ENCODE peak calls at places on chromosomes 7 and 10, in six cellular contexts. One of them, this sample, is unnamed.

GRCh38 chr10:111835562-111835961 is 348.0 kb downstream of the GPAM start:
- DNase-seq in stomach: no peak
- DNase-seq in testis: peak; percentile 14
- DNase-seq in right lobe of liver: no peak
- DNase-seq in IMR-90: no peak
- DNase-seq in heart left ventricle: no peak
- DNase-seq in this sample: no peak

GRCh38 chr10:7333995-7334964 is 76.6 kb downstream of the SFMBT2 start:
- DNase-seq in stomach: no peak
- DNase-seq in testis: no peak
- DNase-seq in right lobe of liver: peak; percentile 58
- DNase-seq in IMR-90: peak; percentile 45
- DNase-seq in heart left ventricle: peak; percentile 44
- DNase-seq in this sample: no peak

GRCh38 chr7:108460964-108461363 is 4.7 kb upstream of the NRCAM start:
- DNase-seq in stomach: no peak
- DNase-seq in testis: no peak
- DNase-seq in right lobe of liver: no peak
- DNase-seq in IMR-90: no peak
- DNase-seq in heart left ventricle: no peak
- DNase-seq in this sample: no peak

GRCh38 chr7:77738382-77738781 is 42.1 kb downstream of the RSBN1L start:
- DNase-seq in stomach: no peak
- DNase-seq in testis: no peak
- DNase-seq in right lobe of liver: no peak
- DNase-seq in IMR-90: no peak
- DNase-seq in heart left ventricle: no peak
- DNase-seq in this sample: no peak

GRCh38 chr10:3401491-3401938 is 228.9 kb upstream of the PITRM1 start:
- DNase-seq in stomach: no peak
- DNase-seq in testis: no peak
- DNase-seq in right lobe of liver: no peak
- DNase-seq in IMR-90: peak; percentile 75
- DNase-seq in heart left ventricle: no peak
- DNase-seq in this sample: no peak

GRCh38 chr10:51308096-51308495 is 233.8 kb downstream of the PRKG1 start:
- DNase-seq in stomach: no peak
- DNase-seq in testis: no peak
- DNase-seq in right lobe of liver: no peak
- DNase-seq in IMR-90: no peak
- DNase-seq in heart left ventricle: no peak
- DNase-seq in this sample: no peak

GRCh38 chr10:14184841-14185500 is 145.8 kb downstream of the FRMD4A start:
- DNase-seq in stomach: no peak
- DNase-seq in testis: no peak
- DNase-seq in right lobe of liver: no peak
- DNase-seq in IMR-90: peak; percentile 32
- DNase-seq in heart left ventricle: no peak
- DNase-seq in this sample: no peak

GRCh38 chr7:34928052-34928451 is 109.2 kb downstream of the DPY19L1 start:
- DNase-seq in stomach: peak; percentile 39
- DNase-seq in testis: peak; percentile 92
- DNase-seq in right lobe of liver: no peak
- DNase-seq in IMR-90: no peak
- DNase-seq in heart left ventricle: peak; percentile 36
- DNase-seq in this sample: no peak

GRCh38 chr7:78734626-78735025 is 718.8 kb downstream of the MAGI2 start:
- DNase-seq in stomach: no peak
- DNase-seq in testis: no peak
- DNase-seq in right lobe of liver: no peak
- DNase-seq in IMR-90: no peak
- DNase-seq in heart left ventricle: no peak
- DNase-seq in this sample: no peak

GRCh38 chr7:151852486-151853396 is 24.2 kb downstream of the PRKAG2 start:
- DNase-seq in stomach: no peak
- DNase-seq in testis: no peak
- DNase-seq in right lobe of liver: peak; percentile 47
- DNase-seq in IMR-90: no peak
- DNase-seq in heart left ventricle: peak; percentile 9
- DNase-seq in this sample: peak; percentile 63

GRCh38 chr10:36026656-36027390 is 384.7 kb upstream of the FZD8 start:
- DNase-seq in stomach: no peak
- DNase-seq in testis: no peak
- DNase-seq in right lobe of liver: no peak
- DNase-seq in IMR-90: no peak
- DNase-seq in heart left ventricle: no peak
- DNase-seq in this sample: no peak

GRCh38 chr10:44202952-44203351 is 181.9 kb downstream of the CXCL12 start:
- DNase-seq in stomach: no peak
- DNase-seq in testis: no peak
- DNase-seq in right lobe of liver: no peak
- DNase-seq in IMR-90: no peak
- DNase-seq in heart left ventricle: no peak
- DNase-seq in this sample: no peak

GRCh38 chr10:102418612-102419560 is at the start of gene PSD:
- DNase-seq in stomach: no peak
- DNase-seq in testis: no peak
- DNase-seq in right lobe of liver: no peak
- DNase-seq in IMR-90: no peak
- DNase-seq in heart left ventricle: no peak
- DNase-seq in this sample: no peak

GRCh38 chr10:133458021-133458709 is 4.4 kb downstream of the SCART1 start:
- DNase-seq in stomach: no peak
- DNase-seq in testis: no peak
- DNase-seq in right lobe of liver: peak; percentile 37
- DNase-seq in IMR-90: no peak
- DNase-seq in heart left ventricle: no peak
- DNase-seq in this sample: no peak

GRCh38 chr10:115826391-115826790 is 446.6 kb downstream of the GFRA1 start:
- DNase-seq in stomach: no peak
- DNase-seq in testis: no peak
- DNase-seq in right lobe of liver: no peak
- DNase-seq in IMR-90: peak; percentile 42
- DNase-seq in heart left ventricle: no peak
- DNase-seq in this sample: no peak

GRCh38 chr10:3213174-3213573 is 40.6 kb upstream of the PITRM1 start:
- DNase-seq in stomach: no peak
- DNase-seq in testis: no peak
- DNase-seq in right lobe of liver: no peak
- DNase-seq in IMR-90: peak; percentile 4
- DNase-seq in heart left ventricle: no peak
- DNase-seq in this sample: peak; percentile 43

GRCh38 chr7:44150466-44150832 is 9.3 kb upstream of the MYL7 start:
- DNase-seq in stomach: no peak
- DNase-seq in testis: no peak
- DNase-seq in right lobe of liver: no peak
- DNase-seq in IMR-90: no peak
- DNase-seq in heart left ventricle: no peak
- DNase-seq in this sample: no peak

GRCh38 chr7:88357295-88357694 is 50.6 kb upstream of the STEAP4 start:
- DNase-seq in stomach: peak; percentile 29
- DNase-seq in testis: peak; percentile 56
- DNase-seq in right lobe of liver: no peak
- DNase-seq in IMR-90: no peak
- DNase-seq in heart left ventricle: peak; percentile 37
- DNase-seq in this sample: no peak

DNA sequence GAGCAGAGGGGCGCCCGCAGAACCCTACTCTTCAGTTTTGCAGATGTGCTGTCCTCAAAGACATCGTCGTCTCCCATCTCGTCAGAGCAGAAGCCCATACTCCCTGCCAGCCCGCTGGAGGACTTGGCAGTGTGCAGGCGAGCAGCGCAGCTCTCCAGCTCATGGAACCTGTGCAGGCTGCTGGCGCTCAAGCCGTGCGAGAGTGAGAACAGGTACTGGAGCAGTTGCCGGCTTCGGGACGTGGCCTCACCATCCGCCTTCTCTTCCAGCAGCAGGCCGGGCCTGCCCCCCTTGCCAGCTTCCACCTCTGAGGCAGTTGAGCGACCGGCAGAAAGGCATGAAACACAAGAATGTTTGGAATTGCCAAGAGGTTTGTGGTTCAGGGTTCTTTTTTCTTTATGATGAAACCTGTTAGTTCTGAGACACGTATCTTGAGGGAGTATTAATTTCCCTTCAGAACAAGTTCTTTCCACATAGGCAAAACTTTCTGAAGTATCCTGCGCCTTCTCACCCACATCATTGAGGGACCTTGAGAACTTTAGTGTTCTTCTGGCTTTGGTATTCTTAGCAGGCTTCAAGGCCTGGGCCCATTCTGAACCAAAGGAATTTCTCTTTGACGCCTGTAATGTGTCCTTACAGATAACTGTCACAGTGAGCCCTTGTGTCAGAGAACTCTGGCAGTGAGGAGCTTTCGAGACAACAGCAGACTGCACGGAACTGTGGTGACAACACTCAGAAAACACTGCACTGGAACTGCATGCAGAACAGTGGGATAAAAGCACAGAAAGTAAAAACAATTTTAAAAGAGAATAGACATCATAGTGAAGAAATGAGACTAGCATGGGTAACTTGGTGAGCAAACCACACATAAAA is 89.5 kb downstream of the ALOX5 start:
- DNase-seq in stomach: no peak
- DNase-seq in testis: no peak
- DNase-seq in right lobe of liver: peak; percentile 65
- DNase-seq in IMR-90: peak; percentile 8
- DNase-seq in heart left ventricle: no peak
- DNase-seq in this sample: no peak
- H3K4me1 ChIP-seq in stomach: peaks cover 26% of the 10 kb centered on the region
- H3K4me1 ChIP-seq in testis: no peaks in the 10 kb centered on the region
- H3K4me1 ChIP-seq in right lobe of liver: no peaks in the 10 kb centered on the region
- H3K4me1 ChIP-seq in IMR-90: no peaks in the 10 kb centered on the region
- H3K4me1 ChIP-seq in heart left ventricle: no peaks in the 10 kb centered on the region
- H3K4me1 ChIP-seq in this sample: peaks cover 4% of the 10 kb centered on the region

GRCh38 chr10:985361-985760 is 2.9 kb upstream of the GTPBP4 start:
- DNase-seq in stomach: no peak
- DNase-seq in testis: no peak
- DNase-seq in right lobe of liver: no peak
- DNase-seq in IMR-90: no peak
- DNase-seq in heart left ventricle: no peak
- DNase-seq in this sample: no peak

GRCh38 chr10:987906-988666 is at the start of gene GTPBP4:
- DNase-seq in stomach: peak; percentile 100
- DNase-seq in testis: peak; percentile 100
- DNase-seq in right lobe of liver: peak; percentile 99
- DNase-seq in IMR-90: peak; percentile 97
- DNase-seq in heart left ventricle: peak; percentile 100
- DNase-seq in this sample: peak; percentile 99

GRCh38 chr10:987635-987905 is 664 bp upstream of the GTPBP4 start:
- DNase-seq in stomach: peak; percentile 51
- DNase-seq in testis: peak; percentile 48
- DNase-seq in right lobe of liver: no peak
- DNase-seq in IMR-90: peak; percentile 35
- DNase-seq in heart left ventricle: no peak
- DNase-seq in this sample: no peak

GRCh38 chr10:986137-986825 is 2.0 kb upstream of the GTPBP4 start:
- DNase-seq in stomach: peak; percentile 86
- DNase-seq in testis: no peak
- DNase-seq in right lobe of liver: no peak
- DNase-seq in IMR-90: peak; percentile 79
- DNase-seq in heart left ventricle: no peak
- DNase-seq in this sample: no peak

DNA sequence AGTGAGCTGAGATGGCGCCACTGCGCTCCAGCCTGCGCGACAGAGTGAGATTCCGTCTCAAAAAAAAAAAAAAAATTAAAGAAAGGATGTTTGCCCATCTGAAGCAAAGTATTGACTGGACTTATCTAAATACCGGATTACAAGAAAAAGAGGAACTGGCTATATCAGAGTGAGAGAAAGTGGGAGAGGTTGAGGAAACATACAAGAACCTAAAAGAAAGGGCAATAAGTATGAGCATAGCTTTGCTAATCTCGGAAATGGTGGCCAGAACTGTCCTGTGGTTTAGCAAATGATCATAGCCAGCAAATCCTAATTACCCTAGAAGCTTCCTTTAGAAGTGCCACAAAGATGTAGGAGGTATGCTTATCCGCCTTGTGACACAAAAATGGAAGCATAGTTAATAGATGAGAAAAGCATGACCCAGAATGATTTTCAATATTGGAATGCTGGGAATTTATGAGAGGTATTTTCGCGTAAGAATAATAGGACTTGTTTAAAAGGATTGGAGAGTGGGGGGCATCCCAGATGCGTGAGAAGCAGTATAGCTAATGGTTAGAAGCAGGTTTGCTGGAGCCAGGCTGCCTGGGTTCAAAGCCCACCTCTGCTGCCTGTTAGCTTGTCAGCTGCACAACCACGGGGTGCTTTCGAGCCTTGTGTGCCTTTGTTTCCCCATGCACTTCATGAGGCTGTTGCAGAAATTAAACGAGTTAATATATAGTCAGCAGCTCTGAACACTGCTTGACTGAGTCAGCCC is 1.2 kb upstream of the GTPBP4 start:
- DNase-seq in stomach: no peak
- DNase-seq in testis: no peak
- DNase-seq in right lobe of liver: no peak
- DNase-seq in IMR-90: peak; percentile 86
- DNase-seq in heart left ventricle: no peak
- DNase-seq in this sample: peak; percentile 58
- TF ChIP-seq POLR2A in stomach: no peak
- TF ChIP-seq POLR2A in testis: no peak
- TF ChIP-seq POLR2A in right lobe of liver: no peak
- TF ChIP-seq POLR2A in IMR-90: peak; percentile 52
- TF ChIP-seq POLR2A in heart left ventricle: no peak
- TF ChIP-seq POLR2A in this sample: no peak

GRCh38 chr10:49187950-49188761 is at the start of gene TMEM273:
- DNase-seq in stomach: peak; percentile 49
- DNase-seq in testis: peak; percentile 46
- DNase-seq in right lobe of liver: peak; percentile 84
- DNase-seq in IMR-90: no peak
- DNase-seq in heart left ventricle: peak; percentile 90
- DNase-seq in this sample: no peak
- H3K4me1 ChIP-seq in stomach: peaks cover 42% of the 10 kb centered on the region
- H3K4me1 ChIP-seq in testis: no peaks in the 10 kb centered on the region
- H3K4me1 ChIP-seq in right lobe of liver: no peaks in the 10 kb centered on the region
- H3K4me1 ChIP-seq in IMR-90: no peaks in the 10 kb centered on the region
- H3K4me1 ChIP-seq in heart left ventricle: peaks cover 60% of the 10 kb centered on the region
- H3K4me1 ChIP-seq in this sample: peaks cover 20% of the 10 kb centered on the region

GRCh38 chr7:116953727-116954442 is 584 bp downstream of the ST7 start:
- DNase-seq in stomach: peak; percentile 51
- DNase-seq in testis: peak; percentile 74
- DNase-seq in right lobe of liver: peak; percentile 65
- DNase-seq in IMR-90: peak; percentile 88
- DNase-seq in heart left ventricle: peak; percentile 64
- DNase-seq in this sample: peak; percentile 74
- TF ChIP-seq POLR2A in stomach: no peak
- TF ChIP-seq POLR2A in testis: no peak
- TF ChIP-seq POLR2A in right lobe of liver: peak; percentile 79
- TF ChIP-seq POLR2A in IMR-90: peak; percentile 71
- TF ChIP-seq POLR2A in heart left ventricle: no peak
- TF ChIP-seq POLR2A in this sample: no peak

DNA sequence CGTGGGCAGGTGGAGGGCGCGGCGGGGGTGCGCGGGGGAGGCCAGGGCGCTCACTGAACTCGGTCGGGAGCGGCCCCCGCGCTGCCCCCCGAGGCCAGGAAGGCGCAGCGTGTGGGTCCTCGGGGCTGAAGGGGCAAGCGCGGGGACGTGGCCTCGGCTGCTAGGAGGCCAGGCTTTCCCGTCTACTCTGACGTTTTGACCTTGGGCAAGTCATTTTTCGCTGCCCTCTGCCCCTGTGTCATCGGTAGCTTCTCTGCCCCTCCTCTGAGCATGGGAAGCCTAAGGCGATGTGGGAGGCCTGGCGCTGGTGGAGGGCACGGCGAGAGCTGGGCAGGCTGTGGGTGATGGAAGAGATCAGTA is 456 bp downstream of the FBH1 start:
- DNase-seq in stomach: no peak
- DNase-seq in testis: no peak
- DNase-seq in right lobe of liver: no peak
- DNase-seq in IMR-90: no peak
- DNase-seq in heart left ventricle: peak; percentile 35
- DNase-seq in this sample: peak; percentile 72
- H3K4me1 ChIP-seq in stomach: peaks cover 72% of the 10 kb centered on the region
- H3K4me1 ChIP-seq in testis: peaks cover 40% of the 10 kb centered on the region
- H3K4me1 ChIP-seq in right lobe of liver: no peaks in the 10 kb centered on the region
- H3K4me1 ChIP-seq in IMR-90: peaks cover 14% of the 10 kb centered on the region
- H3K4me1 ChIP-seq in heart left ventricle: peaks cover 61% of the 10 kb centered on the region
- H3K4me1 ChIP-seq in this sample: peaks cover 44% of the 10 kb centered on the region